ENCODE peak calls at places on chromosomes 2 and 18, in ten cellular contexts. L is NCI-H460; S is omental fat pad; R is CD4-positive, alpha-beta memory T cell; Y is fibroblast of pulmonary artery; P is activated gamma-delta T cell treated with Interleukin-2 at 50 U/mL for 16 hours; Z is central memory CD4-positive, alpha-beta T cell; X is HCT116; D is Calu3; G is AG09309. I is an unnamed sample.

GRCh38 chr2:66762761-66763160 is 327.8 kb downstream of the MEIS1 start:
- DNase-seq in L (no peak), S (no peak), R (no peak), Y (no peak), P (no peak), Z (no peak), X (no peak), D (no peak), G (no peak), I (no peak)

GRCh38 chr18:63683152-63683551 is 19.6 kb upstream of the SERPINB11 start:
- DNase-seq in L (peak), S (no peak), R (no peak), Y (peak), P (no peak), Z (no peak), X (no peak), D (peak), G (peak), I (peak)

GRCh38 chr2:140567734-140568133 is 1563.1 kb downstream of the LRP1B start:
- DNase-seq in L (no peak), S (no peak), R (no peak), Y (peak), P (no peak), Z (no peak), X (no peak), D (no peak), G (no peak), I (no peak)

GRCh38 chr2:167706800-167707199 is 540.6 kb downstream of the STK39 start:
- DNase-seq in L (no peak), S (no peak), R (no peak), Y (peak), P (no peak), Z (no peak), X (no peak), D (no peak), G (no peak), I (peak)

GRCh38 chr2:153986488-153987229 is 114.9 kb downstream of the GALNT13 start:
- DNase-seq in L (peak), S (no peak), R (no peak), Y (peak), P (no peak), Z (no peak), X (peak), D (peak), G (no peak), I (peak)

GRCh38 chr2:31401580-31401979 is 13.0 kb downstream of the XDH start:
- DNase-seq in L (no peak), S (no peak), R (no peak), Y (peak), P (no peak), Z (no peak), X (no peak), D (peak), G (peak), I (peak)

GRCh38 chr2:24421668-24422067 is 61.3 kb upstream of the ITSN2 start:
- DNase-seq in L (peak), S (peak), R (peak), Y (peak), P (peak), Z (peak), X (peak), D (peak), G (no peak), I (peak)

GRCh38 chr2:239153806-239154591 is 246.8 kb downstream of the HDAC4 start:
- DNase-seq in L (no peak), S (peak), R (no peak), Y (no peak), P (no peak), Z (no peak), X (no peak), D (no peak), G (no peak), I (no peak)

GRCh38 chr2:81991282-81991681 is 1686.7 kb upstream of the LRRTM1 start:
- DNase-seq in L (no peak), S (no peak), R (no peak), Y (no peak), P (no peak), Z (no peak), X (no peak), D (no peak), G (no peak), I (no peak)

GRCh38 chr2:26848336-26849055 is 564 bp downstream of the DPYSL5 start:
- DNase-seq in L (no peak), S (no peak), R (peak), Y (no peak), P (no peak), Z (no peak), X (no peak), D (peak), G (no peak), I (no peak)

GRCh38 chr2:20935168-20935567 is 108.7 kb downstream of the APOB start:
- DNase-seq in L (no peak), S (no peak), R (no peak), Y (no peak), P (no peak), Z (no peak), X (no peak), D (peak), G (no peak), I (no peak)

GRCh38 chr2:72146357-72147302 is 1.0 kb downstream of the CYP26B1 start:
- DNase-seq in L (no peak), S (peak), R (no peak), Y (no peak), P (no peak), Z (no peak), X (no peak), D (no peak), G (no peak), I (no peak)

GRCh38 chr18:9731380-9731779 is 23.3 kb downstream of the RAB31 start:
- DNase-seq in L (no peak), S (no peak), R (no peak), Y (peak), P (no peak), Z (no peak), X (no peak), D (no peak), G (no peak), I (peak)

GRCh38 chr2:227370087-227370486 is 9.0 kb downstream of the TM4SF20 start:
- DNase-seq in L (peak), S (no peak), R (no peak), Y (no peak), P (no peak), Z (no peak), X (no peak), D (no peak), G (no peak), I (no peak)

GRCh38 chr2:224038049-224038829 is 847 bp downstream of the SERPINE2 start:
- DNase-seq in L (peak), S (no peak), R (peak), Y (peak), P (peak), Z (no peak), X (no peak), D (peak), G (no peak), I (peak)

I was measured in NCI-H226.